ENCODE peak calls at places on chromosomes 2 and 18, in seven cellular contexts. T is HTR-8/SVneo; A is Caki2; U is cerebellum; B is activated T-helper 2 cell treated with anti-CD3 and anti-CD28 coated beads, Interferon-gamma antibody, Interleukin-2, Interleukin-4, amounts not matched to agents 10 μg/mL and 5 μg/mL and 100 μg/mL, durations not matched to agents 14 hours and 24 hours and 36 hours; O is stimulated activated CD8-positive, alpha-beta memory T cell treated with anti-CD3 and anti-CD28 coated beads, Interleukin-7, amount 100 ng/mL, for 1 hour; C is RKO. V is an unnamed sample.

GRCh38 chr2:144508162-144508765 is 11.7 kb downstream of the ZEB2 start:
- DNase-seq in T (no peak), A (no peak), U (no peak), B (no peak), O (no peak), C (no peak), V (no peak)

GRCh38 chr18:79747156-79747845 is 50.4 kb upstream of the KCNG2 start:
- DNase-seq in T (no peak), A (no peak), U (no peak), B (no peak), O (no peak), C (no peak), V (no peak)

GRCh38 chr2:240182001-240182400 is 41.5 kb upstream of the OTOS start:
- DNase-seq in T (no peak), A (no peak), U (no peak), B (no peak), O (no peak), C (no peak), V (no peak)

GRCh38 chr2:138994502-138994901 is 214.3 kb upstream of the NXPH2 start:
- DNase-seq in T (no peak), A (no peak), U (no peak), B (no peak), O (no peak), C (no peak), V (no peak)

GRCh38 chr18:47898696-47899095 is 31.8 kb downstream of the SMAD2 start:
- DNase-seq in T (no peak), A (no peak), U (no peak), B (no peak), O (no peak), C (no peak), V (no peak)

GRCh38 chr2:12594590-12594989 is 122.1 kb upstream of the TRIB2 start:
- DNase-seq in T (no peak), A (no peak), U (no peak), B (no peak), O (no peak), C (no peak), V (no peak)

GRCh38 chr2:229673676-229674075 is 40.7 kb downstream of the DNER start:
- DNase-seq in T (no peak), A (no peak), U (no peak), B (no peak), O (no peak), C (peak; percentile 19), V (no peak)

GRCh38 chr2:118374974-118375745 is 286.9 kb downstream of the INSIG2 start:
- DNase-seq in T (no peak), A (no peak), U (no peak), B (no peak), O (no peak), C (no peak), V (no peak)

GRCh38 chr2:72893594-72894319 is 6.5 kb downstream of the SPR start:
- DNase-seq in T (peak; percentile 76), A (peak; percentile 65), U (no peak), B (no peak), O (no peak), C (peak; percentile 49), V (peak; percentile 12)

GRCh38 chr2:84285056-84285747 is 173.9 kb downstream of the SUCLG1 start:
- DNase-seq in T (no peak), A (no peak), U (no peak), B (no peak), O (no peak), C (no peak), V (no peak)

V was measured in RCC 7860.